ENCODE peak calls at places on chromosomes 13 and 19, in nine cellular contexts. Z is WTC11, P is GM12865, X is MCF 10A, Y is psoas muscle, U is AG04449, K is astrocyte of the cerebellum, F is Calu3, I is tibial artery. L is an unnamed sample.
A peak's percentile ranks its signal among the peaks of the same experiment; 100 is the strongest.

GRCh38 chr19:12675377-12675776 is 6.3 kb downstream of the DHPS start:
- DNase-seq in Z (no peak), P (no peak), X (no peak), Y (no peak), U (no peak), K (no peak), F (no peak), I (no peak), L (no peak)

GRCh38 chr13:75181906-75182305 is 300.1 kb downstream of the TBC1D4 start:
- DNase-seq in Z (no peak), P (no peak), X (peak; percentile 56), Y (no peak), U (no peak), K (peak; percentile 70), F (no peak), I (no peak), L (no peak)

GRCh38 chr19:51686171-51686570 is 7.0 kb upstream of the SPACA6 start:
- DNase-seq in Z (no peak), P (no peak), X (no peak), Y (no peak), U (no peak), K (no peak), F (no peak), I (no peak), L (no peak)

GRCh38 chr13:44079413-44080205 is 199.9 kb downstream of the LACC1 start:
- DNase-seq in Z (no peak), P (no peak), X (no peak), Y (no peak), U (no peak), K (no peak), F (no peak), I (no peak), L (no peak)

GRCh38 chr19:40889366-40889765 is 7.3 kb upstream of the CYP2A7 start:
- DNase-seq in Z (no peak), P (no peak), X (no peak), Y (no peak), U (no peak), K (no peak), F (no peak), I (no peak), L (no peak)

GRCh38 chr19:55257461-55258411 is 1.1 kb downstream of the PPP6R1 start:
- DNase-seq in Z (no peak), P (peak; percentile 28), X (peak; percentile 14), Y (no peak), U (no peak), K (no peak), F (no peak), I (no peak), L (peak; percentile 40)

GRCh38 chr13:79874396-79875360 is 393.7 kb downstream of the NDFIP2 start:
- DNase-seq in Z (no peak), P (no peak), X (peak; percentile 4), Y (no peak), U (no peak), K (no peak), F (no peak), I (no peak), L (no peak)

GRCh38 chr19:5947435-5947834 is 30.5 kb downstream of the RANBP3 start:
- DNase-seq in Z (no peak), P (no peak), X (no peak), Y (peak; percentile 68), U (no peak), K (no peak), F (no peak), I (peak; percentile 82), L (no peak)

GRCh38 chr13:90485441-90485840 is 862.0 kb upstream of the MIR17HG start:
- DNase-seq in Z (no peak), P (no peak), X (peak; percentile 45), Y (no peak), U (peak; percentile 5), K (peak; percentile 74), F (no peak), I (no peak), L (no peak)

GRCh38 chr13:68025604-68026003 is 795.5 kb upstream of the PCDH9 start:
- DNase-seq in Z (no peak), P (no peak), X (no peak), Y (no peak), U (no peak), K (no peak), F (no peak), I (no peak), L (no peak)

DNA sequence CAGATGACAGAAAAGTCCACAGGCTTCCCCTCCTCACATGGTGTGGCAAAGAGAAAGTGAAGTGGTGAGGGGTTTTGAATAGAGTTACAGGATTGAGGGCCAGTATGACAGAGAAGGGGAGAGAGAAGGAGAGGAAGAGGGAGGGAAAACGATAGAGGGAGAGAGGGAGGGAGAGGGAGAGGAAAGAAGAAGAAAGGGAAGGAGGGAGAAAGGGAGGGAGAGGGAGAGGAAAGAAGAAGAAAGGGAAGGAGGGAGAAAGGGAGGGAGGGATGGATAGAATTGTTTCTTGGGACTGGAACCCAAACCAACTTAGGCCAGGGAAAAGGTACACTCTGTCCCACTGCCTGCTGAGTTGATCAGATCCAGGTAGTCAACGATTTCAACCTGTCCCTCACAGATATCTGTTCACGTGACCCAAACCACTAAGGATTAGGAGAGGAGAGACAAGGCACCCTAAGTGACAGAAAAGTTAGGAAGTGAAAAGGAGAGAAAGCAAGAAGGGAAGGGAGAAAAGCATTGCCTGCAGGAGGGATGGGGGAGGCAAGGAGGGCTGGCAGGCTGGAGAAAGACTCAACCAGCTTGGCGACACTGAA is 8.1 kb upstream of the IGFL3 start:
- DNase-seq in Z (no peak), P (no peak), X (no peak), Y (no peak), U (no peak), K (no peak), F (no peak), I (no peak), L (no peak)
- TF ChIP-seq CTCF in Z (no peak), P (no peak), X (no peak), Y (no peak), U (no peak), K (no peak), F (no peak), I (no peak), L (no peak)

GRCh38 chr19:28985201-28985600 is 227.8 kb downstream of the UQCRFS1 start:
- DNase-seq in Z (no peak), P (no peak), X (no peak), Y (no peak), U (no peak), K (no peak), F (no peak), I (peak; percentile 38), L (no peak)

GRCh38 chr19:28988066-28988465 is 224.9 kb downstream of the UQCRFS1 start:
- DNase-seq in Z (no peak), P (no peak), X (no peak), Y (no peak), U (no peak), K (no peak), F (no peak), I (no peak), L (no peak)

GRCh38 chr19:28987177-28987576 is 225.8 kb downstream of the UQCRFS1 start:
- DNase-seq in Z (no peak), P (no peak), X (no peak), Y (no peak), U (no peak), K (no peak), F (no peak), I (no peak), L (no peak)

DNA sequence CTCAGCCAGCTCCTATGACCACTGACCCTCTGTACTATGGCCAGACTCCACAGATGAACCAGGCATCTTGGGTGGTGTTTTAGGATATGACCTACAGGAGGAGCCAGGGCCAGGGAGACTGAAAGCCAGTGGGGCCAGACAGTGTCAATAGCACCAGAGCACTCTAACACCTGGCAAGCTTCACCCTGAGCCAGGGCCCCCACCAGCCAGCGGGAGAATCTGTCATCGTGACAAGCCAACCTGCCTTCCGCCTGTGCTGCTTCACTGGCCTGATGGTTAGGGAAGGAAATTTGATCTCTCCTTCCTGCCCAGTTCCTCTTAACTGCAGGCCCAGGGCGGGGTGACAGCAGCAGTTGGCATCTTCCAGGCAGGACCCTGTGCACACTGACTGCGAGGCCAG is 222.4 kb downstream of the UQCRFS1 start:
- DNase-seq in Z (no peak), P (no peak), X (no peak), Y (no peak), U (no peak), K (no peak), F (no peak), I (no peak), L (peak; percentile 65)
- TF ChIP-seq CTCF in Z (no peak), P (no peak), X (no peak), Y (no peak), U (no peak), K (no peak), F (no peak), I (no peak), L (peak; percentile 15)

DNA sequence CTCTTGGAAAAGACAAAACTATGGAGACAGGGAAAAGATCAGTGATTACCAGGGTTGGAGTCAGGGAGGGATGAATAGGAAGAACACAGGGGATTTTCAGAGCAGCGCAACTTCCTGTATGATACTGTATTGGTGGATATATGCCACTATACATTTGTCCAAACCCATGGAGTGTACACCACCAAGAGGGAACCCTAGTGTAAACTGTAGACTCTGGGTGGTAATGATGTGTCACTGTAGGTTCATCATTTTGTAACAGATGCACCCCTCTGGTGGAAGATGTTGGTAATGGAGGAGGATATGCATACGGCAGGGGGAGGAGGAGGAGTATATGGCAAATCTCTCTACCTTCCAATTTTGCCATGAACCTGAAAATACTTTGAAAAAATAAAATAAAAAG is 68.1 kb downstream of the UFM1 start:
- DNase-seq in Z (no peak), P (peak; percentile 28), X (peak; percentile 53), Y (no peak), U (no peak), K (no peak), F (peak; percentile 11), I (no peak), L (no peak)
- TF ChIP-seq CTCF in Z (peak; percentile 24), P (peak; percentile 35), X (peak; percentile 32), Y (peak; percentile 10), U (peak; percentile 13), K (peak; percentile 14), F (peak; percentile 33), I (no peak), L (peak; percentile 40)

DNA sequence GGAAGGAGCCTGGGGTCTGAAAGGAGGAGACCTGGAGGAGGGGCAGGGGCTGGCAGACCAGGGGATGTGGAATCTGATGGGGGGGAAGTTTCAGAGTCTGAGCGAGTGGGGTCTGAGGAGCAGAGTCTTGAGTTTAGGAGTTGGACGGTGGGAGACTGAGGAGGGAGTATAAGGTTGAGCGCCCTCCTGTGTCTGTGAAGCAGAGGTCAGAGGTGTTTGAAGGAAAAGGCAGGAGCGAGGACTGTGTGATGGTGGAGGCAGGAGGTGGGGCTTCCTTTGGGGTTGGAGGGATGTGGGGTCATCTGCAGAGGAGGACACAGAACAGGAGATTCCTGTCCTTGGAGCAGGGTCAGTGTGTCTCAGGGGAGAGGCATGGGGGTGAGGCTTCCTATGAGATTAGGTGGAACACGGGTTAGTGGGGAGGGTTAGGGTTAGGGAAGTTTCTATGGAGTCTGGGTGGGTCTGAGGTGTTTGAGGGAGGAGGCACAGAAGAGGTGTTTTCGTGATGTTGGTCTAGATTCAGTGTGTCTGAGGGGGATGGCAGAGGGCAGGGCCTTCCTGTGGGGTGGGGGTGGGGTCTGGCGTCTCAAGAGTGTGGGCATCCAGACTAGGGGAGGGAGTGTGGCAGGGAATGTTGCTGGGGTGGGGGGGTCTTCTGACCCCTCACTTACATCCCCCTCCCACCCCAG is 8.3 kb downstream of the RYR1 start:
- DNase-seq in Z (peak; percentile 51), P (peak; percentile 24), X (peak; percentile 6), Y (no peak), U (no peak), K (no peak), F (no peak), I (no peak), L (peak; percentile 35)
- TF ChIP-seq CTCF in Z (no peak), P (peak; percentile 21), X (no peak), Y (no peak), U (no peak), K (no peak), F (no peak), I (no peak), L (no peak)

L was measured in nephron progenitor cell.